ENCODE peak calls at places on chromosome 1, in eight cellular contexts. One of them, this sample, is unnamed.

GRCh38 chr1:87685366-87686136 is 356.9 kb downstream of the LMO4 start:
- DNase-seq in neuronal stem cell: no peak
- DNase-seq in hepatocyte: peak
- DNase-seq in fibroblast of lung: peak
- DNase-seq in GM12878: no peak
- DNase-seq in endothelial cell of umbilical vein: peak
- DNase-seq in H9: peak
- DNase-seq in PC-3: no peak
- DNase-seq in this sample: peak

GRCh38 chr1:240169188-240169587 is 77.5 kb downstream of the FMN2 start:
- DNase-seq in neuronal stem cell: no peak
- DNase-seq in hepatocyte: no peak
- DNase-seq in fibroblast of lung: peak
- DNase-seq in GM12878: no peak
- DNase-seq in endothelial cell of umbilical vein: no peak
- DNase-seq in H9: no peak
- DNase-seq in PC-3: peak
- DNase-seq in this sample: peak

GRCh38 chr1:64228181-64228957 is 24.9 kb downstream of the UBE2U start:
- DNase-seq in neuronal stem cell: no peak
- DNase-seq in hepatocyte: no peak
- DNase-seq in fibroblast of lung: no peak
- DNase-seq in GM12878: no peak
- DNase-seq in endothelial cell of umbilical vein: no peak
- DNase-seq in H9: no peak
- DNase-seq in PC-3: peak
- DNase-seq in this sample: peak

GRCh38 chr1:29459551-29459945 is 223.2 kb downstream of the PTPRU start:
- DNase-seq in neuronal stem cell: no peak
- DNase-seq in hepatocyte: no peak
- DNase-seq in fibroblast of lung: no peak
- DNase-seq in GM12878: no peak
- DNase-seq in endothelial cell of umbilical vein: no peak
- DNase-seq in H9: no peak
- DNase-seq in PC-3: no peak
- DNase-seq in this sample: peak

GRCh38 chr1:9111957-9112356 is 16.9 kb downstream of the GPR157 start:
- DNase-seq in neuronal stem cell: no peak
- DNase-seq in hepatocyte: no peak
- DNase-seq in fibroblast of lung: no peak
- DNase-seq in GM12878: no peak
- DNase-seq in endothelial cell of umbilical vein: no peak
- DNase-seq in H9: no peak
- DNase-seq in PC-3: peak
- DNase-seq in this sample: no peak

GRCh38 chr1:225508538-225509375 is 80.9 kb upstream of the LBR start:
- DNase-seq in neuronal stem cell: peak
- DNase-seq in hepatocyte: peak
- DNase-seq in fibroblast of lung: peak
- DNase-seq in GM12878: no peak
- DNase-seq in endothelial cell of umbilical vein: peak
- DNase-seq in H9: no peak
- DNase-seq in PC-3: peak
- DNase-seq in this sample: peak

GRCh38 chr1:94092210-94092613 is 28.7 kb downstream of the ABCA4 start:
- DNase-seq in neuronal stem cell: no peak
- DNase-seq in hepatocyte: no peak
- DNase-seq in fibroblast of lung: peak
- DNase-seq in GM12878: no peak
- DNase-seq in endothelial cell of umbilical vein: peak
- DNase-seq in H9: no peak
- DNase-seq in PC-3: no peak
- DNase-seq in this sample: no peak

GRCh38 chr1:240122639-240123604 is 31.2 kb downstream of the FMN2 start:
- DNase-seq in neuronal stem cell: no peak
- DNase-seq in hepatocyte: peak
- DNase-seq in fibroblast of lung: peak
- DNase-seq in GM12878: no peak
- DNase-seq in endothelial cell of umbilical vein: no peak
- DNase-seq in H9: no peak
- DNase-seq in PC-3: no peak
- DNase-seq in this sample: peak

GRCh38 chr1:31064685-31065309 is 720 bp downstream of the PUM1 start:
- DNase-seq in neuronal stem cell: no peak
- DNase-seq in hepatocyte: no peak
- DNase-seq in fibroblast of lung: peak
- DNase-seq in GM12878: no peak
- DNase-seq in endothelial cell of umbilical vein: peak
- DNase-seq in H9: no peak
- DNase-seq in PC-3: peak
- DNase-seq in this sample: peak

GRCh38 chr1:44543816-44544185 is 130.5 kb downstream of the TMEM53 start:
- DNase-seq in neuronal stem cell: no peak
- DNase-seq in hepatocyte: no peak
- DNase-seq in fibroblast of lung: no peak
- DNase-seq in GM12878: no peak
- DNase-seq in endothelial cell of umbilical vein: no peak
- DNase-seq in H9: peak
- DNase-seq in PC-3: no peak
- DNase-seq in this sample: peak

GRCh38 chr1:219917281-219917680 is 11.1 kb downstream of the SLC30A10 start:
- DNase-seq in neuronal stem cell: no peak
- DNase-seq in hepatocyte: no peak
- DNase-seq in fibroblast of lung: no peak
- DNase-seq in GM12878: no peak
- DNase-seq in endothelial cell of umbilical vein: no peak
- DNase-seq in H9: no peak
- DNase-seq in PC-3: no peak
- DNase-seq in this sample: no peak

GRCh38 chr1:59138402-59138801 is 158.5 kb upstream of the FGGY start:
- DNase-seq in neuronal stem cell: no peak
- DNase-seq in hepatocyte: no peak
- DNase-seq in fibroblast of lung: no peak
- DNase-seq in GM12878: no peak
- DNase-seq in endothelial cell of umbilical vein: no peak
- DNase-seq in H9: no peak
- DNase-seq in PC-3: no peak
- DNase-seq in this sample: no peak

DNA sequence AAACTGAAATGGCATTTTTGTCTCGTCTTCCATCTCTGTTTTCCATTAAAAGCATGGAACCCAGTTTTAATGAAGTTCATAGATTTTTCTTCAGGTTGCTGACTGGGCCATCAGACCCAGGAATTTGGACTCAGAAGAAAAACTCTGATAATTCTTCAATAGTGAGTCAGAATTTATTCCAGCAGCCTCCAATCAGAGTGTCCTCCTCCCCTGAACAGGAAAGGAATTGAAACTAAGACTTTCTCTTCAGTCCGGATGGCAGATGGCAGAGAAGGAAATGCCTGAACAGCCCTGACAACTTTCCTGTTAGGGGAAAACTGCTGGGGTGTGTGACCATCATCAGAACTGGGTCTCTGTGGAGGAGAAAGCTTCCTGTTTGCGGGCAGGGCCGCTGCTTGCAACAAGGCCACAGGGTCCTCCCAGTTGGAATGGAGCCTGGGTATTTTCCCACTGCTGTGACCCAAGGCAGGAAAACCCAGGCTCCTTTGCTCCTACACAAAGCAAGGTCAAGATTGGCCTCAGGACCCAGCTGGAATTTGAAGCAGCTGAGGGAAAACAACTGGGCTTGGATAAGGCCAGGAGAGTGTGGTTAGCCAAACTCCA is 20.7 kb downstream of the CD34 start:
- DNase-seq in neuronal stem cell: no peak
- DNase-seq in hepatocyte: no peak
- DNase-seq in fibroblast of lung: peak
- DNase-seq in GM12878: no peak
- DNase-seq in endothelial cell of umbilical vein: peak
- DNase-seq in H9: no peak
- DNase-seq in PC-3: peak
- DNase-seq in this sample: peak
- H2AFZ ChIP-seq in neuronal stem cell: peak
- H2AFZ ChIP-seq in hepatocyte: peak
- H2AFZ ChIP-seq in fibroblast of lung: peak
- H2AFZ ChIP-seq in GM12878: no peak
- H2AFZ ChIP-seq in endothelial cell of umbilical vein: peak
- H2AFZ ChIP-seq in H9: no peak
- H2AFZ ChIP-seq in PC-3: peak
- H2AFZ ChIP-seq in this sample: peak

DNA sequence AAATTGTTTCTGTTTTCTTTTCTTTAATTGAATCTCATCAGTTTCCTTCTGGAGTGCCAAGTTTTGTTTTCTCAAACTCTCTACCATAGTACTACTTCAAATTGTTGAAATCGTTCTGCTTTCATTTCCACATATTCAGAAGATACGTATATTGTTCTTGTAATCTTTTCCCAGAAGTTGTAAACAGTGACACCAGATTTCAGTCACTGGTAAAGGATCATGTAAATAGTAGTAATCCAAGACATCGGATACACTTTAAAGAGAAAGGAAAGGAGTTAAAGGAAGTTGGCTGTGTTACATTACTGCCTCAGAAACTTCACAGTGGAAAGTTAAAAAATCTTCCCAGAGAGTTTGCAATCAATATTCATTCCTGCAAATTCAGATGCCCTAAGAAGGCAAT is 67.5 kb downstream of the RGL1 start:
- DNase-seq in neuronal stem cell: no peak
- DNase-seq in hepatocyte: no peak
- DNase-seq in fibroblast of lung: peak
- DNase-seq in GM12878: no peak
- DNase-seq in endothelial cell of umbilical vein: peak
- DNase-seq in H9: no peak
- DNase-seq in PC-3: no peak
- DNase-seq in this sample: no peak
- H3K4me2 ChIP-seq in neuronal stem cell: no peak
- H3K4me2 ChIP-seq in hepatocyte: peak
- H3K4me2 ChIP-seq in fibroblast of lung: peak
- H3K4me2 ChIP-seq in GM12878: no peak
- H3K4me2 ChIP-seq in endothelial cell of umbilical vein: peak
- H3K4me2 ChIP-seq in H9: no peak
- H3K4me2 ChIP-seq in PC-3: no peak
- H3K4me2 ChIP-seq in this sample: peak

GRCh38 chr1:92475029-92475428 is 11.7 kb downstream of the GFI1 start:
- DNase-seq in neuronal stem cell: no peak
- DNase-seq in hepatocyte: no peak
- DNase-seq in fibroblast of lung: no peak
- DNase-seq in GM12878: no peak
- DNase-seq in endothelial cell of umbilical vein: no peak
- DNase-seq in H9: no peak
- DNase-seq in PC-3: no peak
- DNase-seq in this sample: no peak

GRCh38 chr1:92473781-92474495 is 12.8 kb downstream of the GFI1 start:
- DNase-seq in neuronal stem cell: no peak
- DNase-seq in hepatocyte: no peak
- DNase-seq in fibroblast of lung: no peak
- DNase-seq in GM12878: no peak
- DNase-seq in endothelial cell of umbilical vein: no peak
- DNase-seq in H9: no peak
- DNase-seq in PC-3: no peak
- DNase-seq in this sample: no peak

GRCh38 chr1:92478393-92478792 is 8.3 kb downstream of the GFI1 start:
- DNase-seq in neuronal stem cell: no peak
- DNase-seq in hepatocyte: no peak
- DNase-seq in fibroblast of lung: no peak
- DNase-seq in GM12878: no peak
- DNase-seq in endothelial cell of umbilical vein: no peak
- DNase-seq in H9: no peak
- DNase-seq in PC-3: peak
- DNase-seq in this sample: peak

GRCh38 chr1:92479587-92479986 is 7.1 kb downstream of the GFI1 start:
- DNase-seq in neuronal stem cell: no peak
- DNase-seq in hepatocyte: no peak
- DNase-seq in fibroblast of lung: no peak
- DNase-seq in GM12878: no peak
- DNase-seq in endothelial cell of umbilical vein: no peak
- DNase-seq in H9: no peak
- DNase-seq in PC-3: no peak
- DNase-seq in this sample: no peak

DNA sequence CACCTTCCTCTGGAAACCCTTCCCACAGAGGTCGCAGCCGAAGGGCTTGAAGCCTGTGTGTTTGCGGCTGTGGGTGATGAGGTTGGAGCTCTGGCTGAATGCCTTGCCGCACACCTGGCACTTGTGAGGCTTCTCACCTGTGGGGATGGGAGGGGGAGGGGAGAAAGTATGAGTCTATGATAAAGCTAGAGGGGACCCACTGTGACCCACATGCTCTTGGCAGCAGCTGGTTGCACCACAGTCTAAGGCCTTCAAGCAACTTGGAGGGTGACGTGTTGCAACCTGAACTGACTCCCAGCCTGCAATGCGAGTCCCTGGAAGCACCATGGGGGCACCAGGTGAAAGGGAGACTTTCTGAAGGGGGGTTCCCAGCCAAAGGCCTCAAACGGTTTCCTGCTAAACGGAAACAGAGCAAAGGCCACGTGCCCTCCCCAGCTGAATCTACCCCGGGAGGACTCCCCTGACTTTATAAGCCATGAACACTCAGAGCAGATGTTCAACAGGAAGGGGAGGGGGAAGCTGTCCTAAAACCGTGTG is 10.6 kb downstream of the GFI1 start:
- DNase-seq in neuronal stem cell: no peak
- DNase-seq in hepatocyte: no peak
- DNase-seq in fibroblast of lung: no peak
- DNase-seq in GM12878: no peak
- DNase-seq in endothelial cell of umbilical vein: no peak
- DNase-seq in H9: peak
- DNase-seq in PC-3: no peak
- DNase-seq in this sample: no peak
- H2AFZ ChIP-seq in neuronal stem cell: no peak
- H2AFZ ChIP-seq in hepatocyte: no peak
- H2AFZ ChIP-seq in fibroblast of lung: no peak
- H2AFZ ChIP-seq in GM12878: peak
- H2AFZ ChIP-seq in endothelial cell of umbilical vein: no peak
- H2AFZ ChIP-seq in H9: no peak
- H2AFZ ChIP-seq in PC-3: no peak
- H2AFZ ChIP-seq in this sample: no peak

DNA sequence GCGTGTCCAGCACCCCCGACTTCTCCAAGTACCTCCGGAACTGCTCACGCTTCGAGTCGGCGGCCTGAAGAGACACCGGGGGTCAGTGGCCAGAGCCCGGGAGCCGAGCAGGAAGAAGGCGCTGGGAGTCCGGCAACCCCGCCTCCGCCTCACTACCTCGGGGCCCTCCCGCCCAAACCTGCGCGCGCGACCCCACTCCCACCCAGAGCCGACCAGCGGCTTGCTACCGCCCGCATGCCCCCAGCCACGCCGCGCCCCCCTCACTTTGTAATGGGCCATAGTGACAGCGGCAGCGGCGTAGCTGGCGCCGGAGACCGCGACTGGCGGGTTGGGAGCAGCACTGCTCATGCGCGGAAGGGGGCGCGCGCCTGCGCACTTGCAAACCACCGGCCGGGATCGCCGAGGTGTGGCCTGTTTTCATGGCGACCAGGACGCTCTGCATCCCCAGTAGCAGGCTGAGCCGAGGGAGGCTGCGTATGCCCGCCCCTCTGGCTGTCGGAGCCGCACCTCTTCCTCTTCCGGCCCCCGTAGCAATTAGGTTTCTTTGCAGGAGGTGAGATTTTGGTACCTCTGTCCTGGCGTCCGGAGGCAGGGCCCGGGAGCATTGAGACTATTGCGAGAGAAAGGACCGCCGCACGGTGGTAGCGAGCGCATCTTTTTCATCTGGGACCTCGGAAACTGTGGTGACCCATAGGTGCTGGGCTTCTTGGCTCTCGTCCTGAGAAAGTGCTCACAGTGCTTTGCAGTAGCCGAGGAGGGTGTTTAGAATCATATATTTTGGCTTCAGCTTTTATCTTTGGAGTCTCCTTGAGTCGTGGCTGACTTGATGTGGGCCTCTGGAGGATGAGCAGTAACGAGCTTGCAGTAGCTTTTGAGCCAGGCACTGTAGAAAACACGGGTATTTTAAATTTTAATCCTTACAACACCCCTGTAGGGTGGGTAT is at the start of gene MYCBP:
- DNase-seq in neuronal stem cell: peak
- DNase-seq in hepatocyte: peak
- DNase-seq in fibroblast of lung: peak
- DNase-seq in GM12878: peak
- DNase-seq in endothelial cell of umbilical vein: peak
- DNase-seq in H9: peak
- DNase-seq in PC-3: peak
- DNase-seq in this sample: peak
- H3K4me2 ChIP-seq in neuronal stem cell: peak
- H3K4me2 ChIP-seq in hepatocyte: peak
- H3K4me2 ChIP-seq in fibroblast of lung: peak
- H3K4me2 ChIP-seq in GM12878: peak
- H3K4me2 ChIP-seq in endothelial cell of umbilical vein: peak
- H3K4me2 ChIP-seq in H9: peak
- H3K4me2 ChIP-seq in PC-3: peak
- H3K4me2 ChIP-seq in this sample: peak

This sample was measured in osteoblast.